ENCODE peak calls at places on chromosomes 1 and 21, in four cellular contexts. M is GM12878, Q is K562, N is HepG2. I is an unnamed sample.

GRCh38 chr1:183676515-183677189 is 23.5 kb upstream of the APOBEC4 start:
- DNase-seq in M (no peak), N (peak), Q (no peak), I (no peak)

GRCh38 chr1:76257823-76258222 is 183.3 kb downstream of the ST6GALNAC3 start:
- DNase-seq in Q (no peak), M (no peak), N (no peak), I (no peak)

GRCh38 chr1:99247199-99247598 is 17.1 kb upstream of the PLPPR4 start:
- DNase-seq in N (no peak), M (no peak), Q (no peak), I (no peak)

GRCh38 chr1:218557731-218558130 is 212.6 kb downstream of the TGFB2 start:
- DNase-seq in N (no peak), Q (peak), M (no peak), I (peak)

GRCh38 chr1:13807213-13807612 is 107.2 kb downstream of the PRDM2 start:
- DNase-seq in N (peak), Q (peak), M (no peak), I (peak)

GRCh38 chr1:46204406-46204742 is 1.2 kb downstream of the LURAP1 start:
- DNase-seq in N (no peak), M (no peak), Q (no peak), I (no peak)

GRCh38 chr1:6632588-6633514 is 8.2 kb downstream of the THAP3 start:
- DNase-seq in N (no peak), Q (no peak), M (no peak), I (no peak)

GRCh38 chr1:152817309-152817708 is 5.5 kb downstream of the LCE1B start:
- DNase-seq in M (no peak), Q (no peak), N (no peak), I (no peak)

GRCh38 chr1:23643668-23644554 is 47.7 kb upstream of the RPL11 start:
- DNase-seq in Q (no peak), M (no peak), N (no peak), I (no peak)

GRCh38 chr1:7912743-7913557 is 27.7 kb downstream of the TNFRSF9 start:
- DNase-seq in Q (peak), N (no peak), M (no peak), I (peak)

GRCh38 chr1:28369518-28370219 is at the start of gene PHACTR4:
- DNase-seq in N (peak), Q (peak), M (peak), I (peak)

GRCh38 chr1:44213222-44214112 is at the start of gene DMAP1:
- DNase-seq in M (peak), N (peak), Q (peak), I (peak)

GRCh38 chr1:205545991-205546390 is 41.5 kb downstream of the CDK18 start:
- DNase-seq in M (no peak), N (no peak), Q (no peak), I (no peak)

GRCh38 chr1:40956397-40956796 is 23.1 kb upstream of the CTPS1 start:
- DNase-seq in N (no peak), Q (no peak), M (no peak), I (no peak)

GRCh38 chr1:29389533-29390041 is 153.3 kb downstream of the PTPRU start:
- DNase-seq in Q (no peak), N (no peak), M (no peak), I (no peak)

GRCh38 chr1:204356997-204357396 is 2.7 kb downstream of the PLEKHA6 start:
- DNase-seq in N (no peak), M (no peak), Q (no peak), I (no peak)

GRCh38 chr1:7227654-7228053 is 442.4 kb downstream of the CAMTA1 start:
- DNase-seq in N (no peak), M (no peak), Q (no peak), I (no peak)

GRCh38 chr1:50633465-50633864 is 210.2 kb upstream of the DMRTA2 start:
- DNase-seq in Q (no peak), M (no peak), N (peak), I (peak)

GRCh38 chr1:168688679-168689657 is 40.0 kb downstream of the DPT start:
- DNase-seq in M (no peak), N (peak), Q (no peak), I (no peak)

GRCh38 chr1:229474491-229474890 is 33.6 kb downstream of the NUP133 start:
- DNase-seq in N (no peak), M (no peak), Q (no peak), I (no peak)

GRCh38 chr1:69055223-69055622 is 512.5 kb upstream of the LRRC7 start:
- DNase-seq in M (no peak), N (no peak), Q (no peak), I (no peak)

GRCh38 chr1:223520200-223520599 is 127.0 kb downstream of the CCDC185 start:
- DNase-seq in M (no peak), Q (no peak), N (no peak), I (no peak)

GRCh38 chr1:209839875-209840491 is 12.2 kb downstream of the UTP25 start:
- DNase-seq in M (no peak), N (peak), Q (no peak), I (no peak)

GRCh38 chr1:60227581-60228252 is 154.1 kb upstream of the C1orf87 start:
- DNase-seq in M (no peak), Q (no peak), N (no peak), I (no peak)

GRCh38 chr1:208387908-208388756 is 143.9 kb upstream of the PLXNA2 start:
- DNase-seq in M (no peak), N (no peak), Q (no peak), I (no peak)

GRCh38 chr21:40678681-40679284 is 168.2 kb downstream of the DSCAM start:
- DNase-seq in N (no peak), Q (no peak), M (no peak), I (no peak)

GRCh38 chr1:218421531-218421930 is 76.4 kb downstream of the TGFB2 start:
- DNase-seq in N (no peak), M (no peak), Q (no peak), I (no peak)

GRCh38 chr1:47809301-47810084 is 187.7 kb downstream of the TRABD2B start:
- DNase-seq in N (peak), M (no peak), Q (no peak), I (no peak)

GRCh38 chr1:186498695-186499389 is 37.9 kb upstream of the PDC start:
- DNase-seq in Q (no peak), N (no peak), M (no peak), I (no peak)

GRCh38 chr1:77828098-77828497 is 48.6 kb downstream of the MIGA1 start:
- DNase-seq in N (no peak), Q (no peak), M (no peak), I (no peak)

GRCh38 chr21:28832013-28832714 is 160.5 kb downstream of the LTN1 start:
- DNase-seq in N (peak), M (no peak), Q (peak), I (no peak)

GRCh38 chr1:115678141-115678540 is 36.4 kb downstream of the VANGL1 start:
- DNase-seq in N (no peak), M (no peak), Q (no peak), I (no peak)

GRCh38 chr1:63887809-63888208 is 114.0 kb downstream of the ROR1 start:
- DNase-seq in M (no peak), Q (no peak), N (no peak), I (no peak)

GRCh38 chr1:83998599-83999315 is at the start of gene TTLL7:
- DNase-seq in M (no peak), Q (peak), N (peak), I (peak)
- TF ChIP-seq JUNB in M (no peak), Q (no peak), N (no peak), I (no peak)

GRCh38 chr1:2019162-2019542 is at the start of gene GABRD:
- DNase-seq in Q (no peak), M (no peak), N (no peak), I (peak)

GRCh38 chr1:2019571-2020309 is 595 bp downstream of the GABRD start:
- DNase-seq in M (no peak), N (no peak), Q (no peak), I (peak)

GRCh38 chr1:2021550-2021949 is 2.4 kb downstream of the GABRD start:
- DNase-seq in N (no peak), M (no peak), Q (no peak), I (no peak)

GRCh38 chr1:2018217-2019161 is 656 bp upstream of the GABRD start:
- DNase-seq in M (no peak), Q (no peak), N (no peak), I (peak)

GRCh38 chr1:2020310-2020655 is 1.1 kb downstream of the GABRD start:
- DNase-seq in N (no peak), M (no peak), Q (no peak), I (no peak)
- TF ChIP-seq EZH2 in N (no peak), M (no peak), Q (no peak), I (no peak)

DNA sequence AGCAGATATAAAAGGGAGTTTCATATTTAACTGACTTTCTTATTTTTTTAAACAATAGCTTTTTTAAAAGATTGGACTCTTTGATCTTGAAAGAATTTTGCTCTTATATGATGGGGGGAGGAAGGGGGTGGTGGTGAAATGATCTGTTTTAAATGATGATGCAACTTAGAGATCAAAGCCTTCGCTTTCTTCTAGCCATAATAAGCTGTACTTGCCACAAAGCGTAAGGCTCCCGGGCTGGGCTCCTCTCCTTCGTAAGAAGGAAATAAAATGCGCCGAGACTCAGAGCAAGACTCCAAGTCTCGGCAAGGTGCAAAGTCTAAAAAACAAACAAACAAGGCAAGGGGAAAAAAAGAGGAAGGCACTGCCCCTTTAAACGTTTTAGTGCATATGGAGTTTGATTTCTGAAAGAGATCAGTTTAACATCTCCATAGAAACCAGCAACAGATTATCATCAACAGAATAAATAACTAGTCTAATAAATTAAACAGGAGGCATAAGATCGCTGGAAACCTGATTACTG is 3.3 kb downstream of the CASZ1 start:
- DNase-seq in M (no peak), Q (no peak), N (no peak), I (peak)
- TF ChIP-seq POLR2AphosphoS5 in M (no peak), Q (no peak), N (no peak), I (no peak)

GRCh38 chr21:42698730-42699129 is 45.3 kb downstream of the PDE9A start:
- DNase-seq in Q (peak), N (no peak), M (no peak), I (no peak)
- TF ChIP-seq JUNB in Q (no peak), N (no peak), M (no peak), I (no peak)

GRCh38 chr21:20445971-20446370 is 552.2 kb upstream of the NCAM2 start:
- DNase-seq in Q (no peak), N (no peak), M (no peak), I (no peak)

GRCh38 chr21:20443558-20444155 is 554.6 kb upstream of the NCAM2 start:
- DNase-seq in Q (peak), M (no peak), N (no peak), I (peak)
- TF ChIP-seq EZH2 in Q (no peak), M (no peak), N (no peak), I (no peak)

GRCh38 chr1:55015731-55016620 is 17.2 kb downstream of the BSND start:
- DNase-seq in M (no peak), N (no peak), Q (no peak), I (no peak)
- TF ChIP-seq POLR2AphosphoS5 in M (no peak), N (no peak), Q (no peak), I (no peak)

GRCh38 chr1:33097137-33097611 is 16.2 kb downstream of the AZIN2 start:
- DNase-seq in N (no peak), Q (peak), M (no peak), I (no peak)

GRCh38 chr1:33093004-33093403 is 12.1 kb downstream of the AZIN2 start:
- DNase-seq in M (no peak), N (no peak), Q (peak), I (peak)

GRCh38 chr1:33096358-33097005 is 15.5 kb downstream of the AZIN2 start:
- DNase-seq in Q (no peak), M (no peak), N (no peak), I (no peak)

GRCh38 chr1:33094486-33094885 is 13.5 kb downstream of the AZIN2 start:
- DNase-seq in N (no peak), Q (no peak), M (no peak), I (no peak)

GRCh38 chr1:33094971-33095604 is 14.1 kb downstream of the AZIN2 start:
- DNase-seq in M (no peak), Q (peak), N (peak), I (peak)
- TF ChIP-seq JUNB in M (no peak), Q (no peak), N (no peak), I (no peak)

GRCh38 chr1:36492491-36492890 is 9.8 kb upstream of the CSF3R start:
- DNase-seq in N (no peak), M (no peak), Q (peak), I (no peak)

GRCh38 chr1:36486088-36486435 is 3.3 kb upstream of the CSF3R start:
- DNase-seq in Q (no peak), M (no peak), N (no peak), I (no peak)

GRCh38 chr1:36484099-36484498 is 1.4 kb upstream of the CSF3R start:
- DNase-seq in N (no peak), M (no peak), Q (no peak), I (no peak)

GRCh38 chr1:36486436-36487335 is 4.0 kb upstream of the CSF3R start:
- DNase-seq in M (no peak), Q (peak), N (peak), I (no peak)

DNA sequence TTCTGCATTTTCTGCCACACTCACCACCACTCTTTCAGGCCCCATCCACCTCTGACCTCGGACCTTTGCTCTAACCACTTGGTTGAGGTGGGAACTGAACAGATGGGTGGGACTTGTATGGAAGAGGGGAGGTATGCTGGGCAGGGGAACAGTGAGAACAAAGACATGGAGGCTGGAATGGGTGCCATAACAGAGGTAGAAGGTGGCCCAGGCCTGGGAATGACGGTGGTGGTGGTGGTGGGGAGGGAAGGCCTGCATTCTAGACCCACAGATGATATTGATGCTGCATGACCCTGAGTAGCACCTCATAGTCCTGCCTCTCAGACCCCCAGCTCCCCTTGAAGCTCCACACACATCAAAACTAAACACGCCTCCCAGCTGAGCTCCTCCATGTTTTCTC is 5.2 kb upstream of the CSF3R start:
- DNase-seq in Q (no peak), N (no peak), M (no peak), I (no peak)
- TF ChIP-seq EZH2 in Q (no peak), N (no peak), M (no peak), I (no peak)

DNA sequence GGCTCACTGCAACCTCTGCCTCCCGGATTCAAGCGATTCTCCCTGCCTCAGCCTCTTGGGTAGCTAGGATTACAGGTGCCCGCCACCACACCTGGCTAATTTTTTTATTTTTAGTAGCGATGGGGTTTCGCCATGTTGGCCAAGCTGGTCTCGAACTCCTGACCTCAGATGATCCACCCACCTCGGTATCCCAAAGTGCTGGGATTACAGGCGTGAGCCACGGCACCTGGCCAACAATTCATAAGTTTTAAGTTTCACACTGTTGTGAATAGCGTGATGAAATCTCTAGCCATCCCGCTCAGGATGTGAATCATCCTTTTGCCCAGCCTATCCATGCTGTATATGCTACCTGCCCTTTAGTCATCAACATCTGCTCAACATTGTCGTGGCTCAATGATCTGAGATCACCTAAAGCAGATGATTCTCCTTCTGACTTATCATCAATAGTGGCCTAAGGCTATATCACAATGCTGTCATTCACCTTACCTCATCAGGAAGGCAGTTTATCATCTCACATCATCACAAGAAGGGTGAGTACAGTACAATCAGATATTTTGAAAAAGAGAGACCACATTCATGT is 2.6 kb downstream of the PFDN2 start:
- DNase-seq in Q (peak), M (no peak), N (peak), I (no peak)
- TF ChIP-seq POLR2AphosphoS5 in Q (no peak), M (no peak), N (no peak), I (no peak)

DNA sequence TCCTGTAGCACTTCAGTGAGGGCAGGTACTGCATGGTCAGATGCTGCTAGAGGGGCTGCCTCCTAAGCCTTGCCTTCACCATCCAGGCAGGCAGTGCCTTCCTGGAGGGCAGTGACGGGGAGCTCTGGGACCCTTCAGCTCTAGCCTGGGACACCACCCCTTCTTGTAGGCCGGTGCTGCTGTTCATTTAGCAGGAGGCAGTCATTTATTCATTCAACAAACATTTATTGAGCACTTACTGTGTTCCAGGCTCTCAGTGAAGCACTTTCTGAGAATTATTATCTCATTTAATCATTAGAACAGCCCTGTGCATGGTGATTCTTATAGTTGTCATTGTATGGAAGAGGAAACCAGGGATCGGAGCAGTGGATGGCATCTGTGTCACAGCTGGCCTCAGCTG is 28.5 kb downstream of the ARHGEF10L start:
- DNase-seq in M (no peak), Q (no peak), N (no peak), I (no peak)
- TF ChIP-seq JUNB in M (no peak), Q (no peak), N (no peak), I (no peak)